ENCODE peak calls at places on chromosomes 11 and 22, in seven cellular contexts. One of them, this sample, is unnamed.

GRCh38 chr22:32318361-32318760 is 39.3 kb upstream of the RFPL3 start:
- DNase-seq in left lung: no peak
- DNase-seq in fibroblast of the aortic adventitia: no peak
- DNase-seq in A549: no peak
- DNase-seq in WTC11: no peak
- DNase-seq in NB4: no peak
- DNase-seq in H9: no peak
- DNase-seq in this sample: no peak

GRCh38 chr11:58688779-58689503 is 42.8 kb downstream of the GLYAT start:
- DNase-seq in A549: no peak
- DNase-seq in left lung: no peak
- DNase-seq in NB4: no peak
- DNase-seq in H9: no peak
- DNase-seq in WTC11: no peak
- DNase-seq in fibroblast of the aortic adventitia: no peak
- DNase-seq in this sample: no peak

GRCh38 chr22:48627203-48627602 is 1200.5 kb downstream of the BRD1 start:
- DNase-seq in left lung: peak; percentile 71
- DNase-seq in fibroblast of the aortic adventitia: no peak
- DNase-seq in H9: no peak
- DNase-seq in A549: no peak
- DNase-seq in WTC11: no peak
- DNase-seq in NB4: peak; percentile 25
- DNase-seq in this sample: no peak

GRCh38 chr11:41437006-41437405 is 22.4 kb downstream of the LRRC4C start:
- DNase-seq in H9: no peak
- DNase-seq in left lung: no peak
- DNase-seq in WTC11: no peak
- DNase-seq in fibroblast of the aortic adventitia: no peak
- DNase-seq in NB4: no peak
- DNase-seq in A549: no peak
- DNase-seq in this sample: no peak

GRCh38 chr11:48107188-48107704 is 109.4 kb upstream of the OR4B1 start:
- DNase-seq in A549: no peak
- DNase-seq in H9: no peak
- DNase-seq in NB4: peak; percentile 73
- DNase-seq in fibroblast of the aortic adventitia: peak; percentile 48
- DNase-seq in left lung: no peak
- DNase-seq in WTC11: no peak
- DNase-seq in this sample: no peak

GRCh38 chr11:80197155-80197554 is 756.3 kb upstream of the TENM4 start:
- DNase-seq in H9: no peak
- DNase-seq in A549: no peak
- DNase-seq in left lung: no peak
- DNase-seq in fibroblast of the aortic adventitia: no peak
- DNase-seq in NB4: no peak
- DNase-seq in WTC11: no peak
- DNase-seq in this sample: no peak

GRCh38 chr11:117547188-117547831 is 219.7 kb downstream of the CEP164 start:
- DNase-seq in fibroblast of the aortic adventitia: no peak
- DNase-seq in H9: peak; percentile 44
- DNase-seq in NB4: no peak
- DNase-seq in left lung: peak; percentile 62
- DNase-seq in A549: no peak
- DNase-seq in WTC11: no peak
- DNase-seq in this sample: no peak

GRCh38 chr22:33000342-33001280 is 57.6 kb downstream of the SYN3 start:
- DNase-seq in WTC11: peak; percentile 89
- DNase-seq in left lung: peak; percentile 79
- DNase-seq in fibroblast of the aortic adventitia: peak; percentile 50
- DNase-seq in H9: peak; percentile 88
- DNase-seq in NB4: peak; percentile 90
- DNase-seq in A549: peak; percentile 8
- DNase-seq in this sample: peak; percentile 90

GRCh38 chr11:16099501-16099900 is 256.8 kb downstream of the SOX6 start:
- DNase-seq in H9: no peak
- DNase-seq in A549: no peak
- DNase-seq in NB4: no peak
- DNase-seq in WTC11: no peak
- DNase-seq in fibroblast of the aortic adventitia: no peak
- DNase-seq in left lung: no peak
- DNase-seq in this sample: no peak

GRCh38 chr11:77147668-77148321 is 19.7 kb downstream of the MYO7A start:
- DNase-seq in NB4: peak; percentile 95
- DNase-seq in fibroblast of the aortic adventitia: no peak
- DNase-seq in A549: no peak
- DNase-seq in H9: peak; percentile 86
- DNase-seq in left lung: peak; percentile 73
- DNase-seq in WTC11: peak; percentile 66
- DNase-seq in this sample: peak; percentile 47

GRCh38 chr11:42777776-42778175 is 534.0 kb upstream of the API5 start:
- DNase-seq in A549: no peak
- DNase-seq in H9: no peak
- DNase-seq in fibroblast of the aortic adventitia: no peak
- DNase-seq in left lung: no peak
- DNase-seq in WTC11: no peak
- DNase-seq in NB4: no peak
- DNase-seq in this sample: no peak

GRCh38 chr11:90757851-90758494 is 535.1 kb upstream of the CHORDC1 start:
- DNase-seq in NB4: no peak
- DNase-seq in H9: no peak
- DNase-seq in WTC11: no peak
- DNase-seq in fibroblast of the aortic adventitia: no peak
- DNase-seq in left lung: no peak
- DNase-seq in A549: no peak
- DNase-seq in this sample: no peak

GRCh38 chr11:62830904-62831519 is 839 bp downstream of the STX5 start:
- DNase-seq in left lung: no peak
- DNase-seq in H9: peak; percentile 42
- DNase-seq in NB4: peak; percentile 86
- DNase-seq in fibroblast of the aortic adventitia: no peak
- DNase-seq in A549: no peak
- DNase-seq in WTC11: no peak
- DNase-seq in this sample: no peak

GRCh38 chr22:43946391-43946680 is 8.9 kb upstream of the SAMM50 start:
- DNase-seq in NB4: peak; percentile 46
- DNase-seq in WTC11: no peak
- DNase-seq in left lung: no peak
- DNase-seq in A549: peak; percentile 28
- DNase-seq in H9: no peak
- DNase-seq in fibroblast of the aortic adventitia: no peak
- DNase-seq in this sample: no peak

GRCh38 chr11:65476632-65477270 is 22.1 kb upstream of the MALAT1 start:
- DNase-seq in WTC11: no peak
- DNase-seq in A549: no peak
- DNase-seq in NB4: no peak
- DNase-seq in fibroblast of the aortic adventitia: peak; percentile 69
- DNase-seq in H9: no peak
- DNase-seq in left lung: no peak
- DNase-seq in this sample: no peak

GRCh38 chr11:57230797-57231538 is 6.1 kb downstream of the APLNR start:
- DNase-seq in fibroblast of the aortic adventitia: peak; percentile 28
- DNase-seq in H9: peak; percentile 39
- DNase-seq in A549: no peak
- DNase-seq in left lung: no peak
- DNase-seq in NB4: no peak
- DNase-seq in WTC11: no peak
- DNase-seq in this sample: no peak

GRCh38 chr11:68321293-68322030 is 9.1 kb downstream of the LRP5 start:
- DNase-seq in H9: no peak
- DNase-seq in A549: no peak
- DNase-seq in left lung: no peak
- DNase-seq in NB4: no peak
- DNase-seq in fibroblast of the aortic adventitia: no peak
- DNase-seq in WTC11: no peak
- DNase-seq in this sample: no peak

GRCh38 chr11:129372609-129373488 is 2.8 kb upstream of the BARX2 start:
- DNase-seq in NB4: no peak
- DNase-seq in left lung: peak; percentile 72
- DNase-seq in H9: peak; percentile 61
- DNase-seq in WTC11: peak; percentile 57
- DNase-seq in fibroblast of the aortic adventitia: no peak
- DNase-seq in A549: no peak
- DNase-seq in this sample: peak; percentile 33

GRCh38 chr22:46788426-46789168 is 26.1 kb downstream of the TBC1D22A start:
- DNase-seq in NB4: no peak
- DNase-seq in left lung: no peak
- DNase-seq in fibroblast of the aortic adventitia: no peak
- DNase-seq in WTC11: peak; percentile 8
- DNase-seq in H9: no peak
- DNase-seq in A549: no peak
- DNase-seq in this sample: no peak

GRCh38 chr22:43862074-43862881 is at the start of gene SULT4A1:
- DNase-seq in NB4: no peak
- DNase-seq in left lung: no peak
- DNase-seq in H9: peak; percentile 61
- DNase-seq in A549: no peak
- DNase-seq in fibroblast of the aortic adventitia: peak; percentile 17
- DNase-seq in WTC11: peak; percentile 47
- DNase-seq in this sample: peak; percentile 81

GRCh38 chr22:19799322-19800190 is 39.0 kb downstream of the TBX1 start:
- DNase-seq in WTC11: no peak
- DNase-seq in left lung: peak; percentile 63
- DNase-seq in fibroblast of the aortic adventitia: peak; percentile 96
- DNase-seq in A549: no peak
- DNase-seq in H9: no peak
- DNase-seq in NB4: no peak
- DNase-seq in this sample: peak; percentile 17

GRCh38 chr22:19801340-19802000 is 40.9 kb downstream of the TBX1 start:
- DNase-seq in H9: no peak
- DNase-seq in A549: no peak
- DNase-seq in fibroblast of the aortic adventitia: peak; percentile 85
- DNase-seq in NB4: no peak
- DNase-seq in left lung: peak; percentile 45
- DNase-seq in WTC11: no peak
- DNase-seq in this sample: no peak

GRCh38 chr22:19802001-19802880 is 41.7 kb downstream of the TBX1 start:
- DNase-seq in H9: no peak
- DNase-seq in A549: no peak
- DNase-seq in fibroblast of the aortic adventitia: no peak
- DNase-seq in WTC11: no peak
- DNase-seq in NB4: no peak
- DNase-seq in left lung: peak; percentile 64
- DNase-seq in this sample: peak; percentile 67

GRCh38 chr22:19800306-19800705 is 39.7 kb downstream of the TBX1 start:
- DNase-seq in A549: no peak
- DNase-seq in left lung: peak; percentile 49
- DNase-seq in fibroblast of the aortic adventitia: no peak
- DNase-seq in NB4: no peak
- DNase-seq in WTC11: no peak
- DNase-seq in H9: no peak
- DNase-seq in this sample: no peak

DNA sequence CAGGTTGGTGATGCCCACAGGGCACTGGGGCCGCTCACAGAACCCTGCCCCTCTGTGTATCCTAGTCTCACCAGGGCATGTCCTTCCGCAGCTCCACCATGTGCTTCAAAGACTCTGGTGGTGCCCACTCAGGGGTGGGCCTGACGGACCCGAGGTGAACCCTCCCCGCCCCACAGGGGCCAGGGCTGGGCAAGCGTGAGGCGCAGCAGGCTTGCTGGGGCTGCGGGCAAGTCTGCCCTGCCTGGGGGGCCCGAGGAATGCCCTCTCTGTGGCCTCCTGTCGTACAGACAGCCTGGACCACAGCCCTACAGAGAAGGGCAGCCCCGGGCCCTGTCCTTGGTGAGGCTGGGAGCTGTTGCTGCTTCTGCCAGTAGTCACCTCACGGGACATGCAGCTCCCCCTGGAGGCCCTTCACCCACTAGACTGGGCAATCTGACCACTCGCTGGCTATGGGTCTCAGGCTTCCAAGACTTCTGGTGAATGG is 40.2 kb downstream of the TBX1 start:
- DNase-seq in WTC11: peak; percentile 58
- DNase-seq in left lung: peak; percentile 61
- DNase-seq in H9: peak; percentile 69
- DNase-seq in A549: no peak
- DNase-seq in fibroblast of the aortic adventitia: peak; percentile 25
- DNase-seq in NB4: peak; percentile 35
- DNase-seq in this sample: peak; percentile 12
- TF ChIP-seq CTCF in WTC11: no peak
- TF ChIP-seq CTCF in left lung: no peak
- TF ChIP-seq CTCF in H9: peak; percentile 61
- TF ChIP-seq CTCF in A549: no peak
- TF ChIP-seq CTCF in fibroblast of the aortic adventitia: peak; percentile 34
- TF ChIP-seq CTCF in NB4: peak; percentile 33
- TF ChIP-seq CTCF in this sample: no peak

GRCh38 chr11:64064374-64065140 is 28.8 kb downstream of the FLRT1 start:
- DNase-seq in WTC11: no peak
- DNase-seq in H9: no peak
- DNase-seq in A549: no peak
- DNase-seq in left lung: no peak
- DNase-seq in fibroblast of the aortic adventitia: no peak
- DNase-seq in NB4: no peak
- DNase-seq in this sample: no peak
- TF ChIP-seq CTCF in WTC11: no peak
- TF ChIP-seq CTCF in H9: no peak
- TF ChIP-seq CTCF in A549: no peak
- TF ChIP-seq CTCF in left lung: no peak
- TF ChIP-seq CTCF in fibroblast of the aortic adventitia: no peak
- TF ChIP-seq CTCF in NB4: no peak
- TF ChIP-seq CTCF in this sample: no peak

GRCh38 chr11:1228921-1229451 is 6.1 kb downstream of the MUC5B start:
- DNase-seq in fibroblast of the aortic adventitia: no peak
- DNase-seq in NB4: no peak
- DNase-seq in H9: peak; percentile 22
- DNase-seq in A549: no peak
- DNase-seq in left lung: peak; percentile 68
- DNase-seq in WTC11: no peak
- DNase-seq in this sample: peak; percentile 15
- TF ChIP-seq CTCF in fibroblast of the aortic adventitia: no peak
- TF ChIP-seq CTCF in NB4: no peak
- TF ChIP-seq CTCF in H9: no peak
- TF ChIP-seq CTCF in A549: no peak
- TF ChIP-seq CTCF in left lung: no peak
- TF ChIP-seq CTCF in WTC11: no peak
- TF ChIP-seq CTCF in this sample: no peak

DNA sequence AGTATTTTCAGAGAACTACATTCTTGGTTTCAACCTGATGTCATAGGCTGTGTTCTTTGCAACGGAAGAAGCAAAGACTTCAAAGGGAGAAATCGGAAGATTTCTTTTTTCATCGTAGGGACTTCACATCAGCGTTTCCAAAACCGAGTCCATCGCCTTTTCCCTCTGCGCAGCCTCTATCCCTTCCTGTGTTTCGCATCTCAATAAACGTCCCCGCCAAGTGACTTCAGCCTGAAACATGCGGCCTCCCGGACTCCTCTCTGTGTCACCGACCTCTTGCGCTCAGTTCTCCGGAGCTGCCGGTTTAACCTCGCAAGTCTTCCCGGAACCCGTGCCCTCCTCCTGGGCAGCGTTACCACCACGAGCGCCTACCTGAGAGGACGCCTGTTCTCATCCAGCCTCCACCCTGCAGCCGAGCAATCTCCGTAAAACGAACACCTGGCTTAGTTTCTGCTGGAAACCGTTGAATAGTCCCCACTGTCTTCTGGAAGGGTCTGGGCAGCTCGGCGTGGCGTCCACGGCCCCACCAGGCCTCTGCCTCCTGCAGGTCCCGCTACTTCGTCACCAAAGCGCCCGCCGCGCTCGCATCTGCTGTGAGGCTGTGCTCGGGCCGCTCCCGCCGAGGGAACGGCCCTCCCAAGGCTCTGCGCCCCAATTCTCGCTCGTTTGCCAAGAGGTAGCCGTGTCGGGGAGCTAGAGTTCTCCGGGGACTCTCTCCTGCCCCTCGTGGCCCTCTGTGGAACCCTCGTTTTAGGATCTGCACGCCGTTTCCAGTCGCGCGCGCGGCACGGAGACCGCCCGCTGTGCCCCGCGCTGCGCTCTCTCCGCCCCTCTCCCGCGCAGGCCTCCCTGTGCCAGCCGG is at the start of gene GLB1L3:
- DNase-seq in WTC11: peak; percentile 71
- DNase-seq in fibroblast of the aortic adventitia: peak; percentile 8
- DNase-seq in H9: peak; percentile 53
- DNase-seq in A549: peak; percentile 21
- DNase-seq in NB4: no peak
- DNase-seq in left lung: no peak
- DNase-seq in this sample: peak; percentile 48
- TF ChIP-seq CTCF in WTC11: no peak
- TF ChIP-seq CTCF in fibroblast of the aortic adventitia: peak; percentile 38
- TF ChIP-seq CTCF in H9: peak; percentile 57
- TF ChIP-seq CTCF in A549: peak; percentile 9
- TF ChIP-seq CTCF in NB4: no peak
- TF ChIP-seq CTCF in left lung: no peak
- TF ChIP-seq CTCF in this sample: no peak

This sample was measured in glutamatergic neuron.